ENCODE peak calls at places on chromosomes 1 and 21, in five cellular contexts. One of them, this sample, is unnamed.

GRCh38 chr1:207304710-207305151 is 16.7 kb upstream of the CD55 start:
- DNase-seq in fibroblast of the aortic adventitia: peak; percentile 15
- DNase-seq in RWPE1: peak; percentile 53
- DNase-seq in Calu3: peak; percentile 49
- DNase-seq in RPMI8226: no peak
- DNase-seq in this sample: no peak

GRCh38 chr21:45698493-45698947 is 55.0 kb downstream of the PCBP3 start:
- DNase-seq in RPMI8226: no peak
- DNase-seq in Calu3: no peak
- DNase-seq in fibroblast of the aortic adventitia: peak; percentile 98
- DNase-seq in RWPE1: peak; percentile 66
- DNase-seq in this sample: no peak

GRCh38 chr1:70666381-70667140 is 255.5 kb downstream of the CTH start:
- DNase-seq in RPMI8226: no peak
- DNase-seq in RWPE1: no peak
- DNase-seq in Calu3: no peak
- DNase-seq in fibroblast of the aortic adventitia: no peak
- DNase-seq in this sample: no peak

GRCh38 chr1:214859647-214860046 is 222.9 kb upstream of the KCNK2 start:
- DNase-seq in Calu3: no peak
- DNase-seq in fibroblast of the aortic adventitia: no peak
- DNase-seq in RWPE1: no peak
- DNase-seq in RPMI8226: no peak
- DNase-seq in this sample: no peak

GRCh38 chr21:38766987-38767722 is 38.6 kb upstream of the ETS2 start:
- DNase-seq in RPMI8226: peak; percentile 91
- DNase-seq in RWPE1: peak; percentile 5
- DNase-seq in Calu3: peak; percentile 54
- DNase-seq in fibroblast of the aortic adventitia: no peak
- DNase-seq in this sample: peak; percentile 41

GRCh38 chr1:156591432-156592157 is at the start of gene NAXE:
- DNase-seq in fibroblast of the aortic adventitia: peak; percentile 46
- DNase-seq in RWPE1: peak; percentile 82
- DNase-seq in RPMI8226: peak; percentile 88
- DNase-seq in Calu3: peak; percentile 82
- DNase-seq in this sample: peak; percentile 66

GRCh38 chr1:208520700-208521099 is 276.5 kb upstream of the PLXNA2 start:
- DNase-seq in RWPE1: no peak
- DNase-seq in fibroblast of the aortic adventitia: no peak
- DNase-seq in RPMI8226: no peak
- DNase-seq in Calu3: no peak
- DNase-seq in this sample: no peak

GRCh38 chr1:22812092-22812880 is 101.6 kb downstream of the EPHB2 start:
- DNase-seq in fibroblast of the aortic adventitia: no peak
- DNase-seq in Calu3: no peak
- DNase-seq in RWPE1: no peak
- DNase-seq in RPMI8226: no peak
- DNase-seq in this sample: no peak

GRCh38 chr1:45685308-45686080 is 839 bp downstream of the GPBP1L1 start:
- DNase-seq in Calu3: no peak
- DNase-seq in RPMI8226: peak; percentile 35
- DNase-seq in fibroblast of the aortic adventitia: peak; percentile 31
- DNase-seq in RWPE1: no peak
- DNase-seq in this sample: no peak

GRCh38 chr1:6423321-6423999 is 1.1 kb upstream of the ESPN start:
- DNase-seq in fibroblast of the aortic adventitia: peak; percentile 60
- DNase-seq in Calu3: peak; percentile 82
- DNase-seq in RWPE1: peak; percentile 74
- DNase-seq in RPMI8226: peak; percentile 88
- DNase-seq in this sample: peak; percentile 64

This sample was measured in activated effector memory CD4-positive, alpha-beta T cell treated with Interleukin-2 at 50 U/mL for 16 hours.